ENCODE peak calls at places on chromosomes 13 and 19, in seven cellular contexts. B is IMR-90, Z is neuronal stem cell, X is mesendoderm, T is H1, D is H9, I is trophoblast cell. K is an unnamed sample.

GRCh38 chr13:47310376-47310775 is 413.5 kb upstream of the HTR2A start:
- DNase-seq in B (no peak), Z (no peak), X (peak; percentile 45), T (no peak), D (no peak), I (no peak), K (no peak)

GRCh38 chr13:48042889-48043288 is 5.4 kb downstream of the NUDT15 start:
- DNase-seq in B (no peak), Z (no peak), X (no peak), T (no peak), D (no peak), I (no peak), K (no peak)

GRCh38 chr19:1082165-1082927 is 12.8 kb downstream of the POLR2E start:
- DNase-seq in B (no peak), Z (peak; percentile 69), X (peak; percentile 96), T (peak; percentile 95), D (peak; percentile 100), I (peak; percentile 93), K (no peak)

GRCh38 chr19:49106648-49107135 is 7.5 kb upstream of the LIN7B start:
- DNase-seq in B (peak; percentile 45), Z (peak; percentile 52), X (peak; percentile 71), T (no peak), D (peak; percentile 81), I (peak; percentile 66), K (peak; percentile 50)

GRCh38 chr19:14031719-14032480 is at the start of gene IL27RA:
- DNase-seq in B (peak; percentile 31), Z (peak; percentile 54), X (peak; percentile 63), T (peak; percentile 31), D (peak; percentile 77), I (peak; percentile 52), K (peak; percentile 70)

GRCh38 chr19:5929179-5929578 is 15.1 kb downstream of the CAPS start:
- DNase-seq in B (no peak), Z (no peak), X (no peak), T (no peak), D (no peak), I (no peak), K (no peak)

GRCh38 chr19:6481541-6482342 is at the start of gene DENND1C:
- DNase-seq in B (no peak), Z (no peak), X (peak; percentile 45), T (no peak), D (peak; percentile 61), I (peak; percentile 15), K (no peak)

GRCh38 chr19:49574206-49574755 is 6.1 kb downstream of the NOSIP start:
- DNase-seq in B (no peak), Z (no peak), X (no peak), T (no peak), D (no peak), I (peak; percentile 27), K (peak; percentile 42)

GRCh38 chr19:30719189-30719990 is 347.2 kb downstream of the ZNF536 start:
- DNase-seq in B (no peak), Z (no peak), X (peak; percentile 53), T (no peak), D (peak; percentile 41), I (no peak), K (peak; percentile 5)

GRCh38 chr19:3276341-3276799 is 51.9 kb downstream of the CELF5 start:
- DNase-seq in B (no peak), Z (no peak), X (no peak), T (peak; percentile 95), D (peak; percentile 99), I (peak; percentile 46), K (no peak)

GRCh38 chr19:1205114-1206062 is at the start of gene STK11:
- DNase-seq in B (peak; percentile 94), Z (peak; percentile 99), X (peak; percentile 98), T (peak; percentile 86), D (peak; percentile 99), I (peak; percentile 99), K (peak; percentile 97)

GRCh38 chr13:24511019-24511823 is 1.4 kb downstream of the PARP4 start:
- DNase-seq in B (peak; percentile 91), Z (no peak), X (peak; percentile 83), T (no peak), D (peak; percentile 38), I (peak; percentile 71), K (peak; percentile 97)

GRCh38 chr19:12364391-12365093 is 941 bp downstream of the ZNF442 start:
- DNase-seq in B (peak; percentile 4), Z (no peak), X (peak; percentile 17), T (no peak), D (peak; percentile 18), I (peak; percentile 29), K (peak; percentile 26)

GRCh38 chr19:32830231-32831014 is 39.1 kb downstream of the SLC7A9 start:
- DNase-seq in B (peak; percentile 55), Z (no peak), X (no peak), T (no peak), D (no peak), I (peak; percentile 75), K (peak; percentile 66)

GRCh38 chr19:41937976-41938375 is 9.7 kb upstream of the ERFL start:
- DNase-seq in B (no peak), Z (no peak), X (no peak), T (no peak), D (no peak), I (no peak), K (no peak)

GRCh38 chr19:919157-920050 is 2.3 kb downstream of the KISS1R start:
- DNase-seq in B (no peak), Z (no peak), X (no peak), T (no peak), D (no peak), I (peak; percentile 87), K (no peak)

GRCh38 chr13:113022391-113023216 is 53.6 kb downstream of the MCF2L start:
- DNase-seq in B (no peak), Z (peak; percentile 95), X (peak; percentile 97), T (no peak), D (peak; percentile 66), I (peak; percentile 50), K (peak; percentile 2)

GRCh38 chr19:56295531-56296455 is 18.8 kb downstream of the ZSCAN5A start:
- DNase-seq in B (no peak), Z (no peak), X (no peak), T (no peak), D (no peak), I (peak; percentile 34), K (no peak)

GRCh38 chr19:43310221-43310620 is 40.9 kb upstream of the PSG9 start:
- DNase-seq in B (no peak), Z (no peak), X (no peak), T (no peak), D (no peak), I (no peak), K (no peak)

GRCh38 chr19:39237200-39238184 is 7.3 kb downstream of the IFNL3 start:
- DNase-seq in B (no peak), Z (no peak), X (peak; percentile 41), T (no peak), D (peak; percentile 71), I (peak; percentile 60), K (no peak)

GRCh38 chr19:14167594-14168138 is 31.3 kb upstream of the ASF1B start:
- DNase-seq in B (no peak), Z (no peak), X (no peak), T (no peak), D (no peak), I (no peak), K (no peak)

GRCh38 chr13:31943591-31943990 is 88.0 kb upstream of the FRY start:
- DNase-seq in B (no peak), Z (no peak), X (no peak), T (no peak), D (no peak), I (no peak), K (no peak)

GRCh38 chr13:99256283-99256682 is 1.9 kb downstream of the GPR18 start:
- DNase-seq in B (no peak), Z (no peak), X (no peak), T (no peak), D (no peak), I (no peak), K (no peak)

GRCh38 chr13:31476266-31476665 is 263.1 kb upstream of the RXFP2 start:
- DNase-seq in B (peak; percentile 85), Z (no peak), X (peak; percentile 37), T (no peak), D (no peak), I (peak; percentile 62), K (no peak)

GRCh38 chr13:113991676-113992179 is 17.9 kb upstream of the C13orf46 start:
- DNase-seq in B (no peak), Z (no peak), X (no peak), T (no peak), D (no peak), I (no peak), K (no peak)

GRCh38 chr19:38985262-38985661 is 9.7 kb upstream of the FBXO17 start:
- DNase-seq in B (no peak), Z (no peak), X (peak; percentile 28), T (no peak), D (no peak), I (no peak), K (no peak)

GRCh38 chr19:34504809-34505291 is 23.3 kb downstream of the WTIP start:
- DNase-seq in B (no peak), Z (no peak), X (no peak), T (no peak), D (no peak), I (no peak), K (no peak)

GRCh38 chr13:105016266-105016665 is 1519.2 kb downstream of the EFNB2 start:
- DNase-seq in B (no peak), Z (no peak), X (no peak), T (no peak), D (no peak), I (no peak), K (no peak)
- H3K4me1 ChIP-seq in B (no peaks in the 10 kb centered on the region), Z (no peaks in the 10 kb centered on the region), X (no peaks in the 10 kb centered on the region), T (no peaks in the 10 kb centered on the region), D (no peaks in the 10 kb centered on the region), I (no peaks in the 10 kb centered on the region), K (no peaks in the 10 kb centered on the region)

DNA sequence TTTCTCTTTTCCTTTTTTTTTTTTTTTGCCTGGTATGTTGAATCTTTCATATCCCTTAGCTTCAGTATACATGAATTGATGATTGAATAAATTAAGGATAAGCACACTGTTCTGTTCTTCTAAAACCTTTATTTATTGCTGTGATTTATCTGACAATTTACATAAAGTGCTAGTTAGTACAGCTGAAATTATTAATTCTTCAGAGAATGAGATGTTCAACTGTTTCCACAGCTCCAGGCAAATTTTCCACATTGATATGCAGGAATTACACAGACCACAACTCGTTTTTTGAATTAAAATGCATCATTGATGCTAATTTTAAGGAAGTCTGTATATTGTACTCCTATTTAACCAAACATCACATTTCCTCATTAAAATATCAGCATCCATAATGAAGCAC is 136.4 kb upstream of the TMTC4 start:
- DNase-seq in B (no peak), Z (no peak), X (no peak), T (no peak), D (no peak), I (no peak), K (no peak)
- H2BK120ac ChIP-seq in B (no peak overlapping the region), Z (no peak overlapping the region), X (no peak overlapping the region), T (no peak overlapping the region), D (no peak overlapping the region), I (no peak overlapping the region), K (no peak overlapping the region)

GRCh38 chr19:18320865-18321728 is 1.8 kb downstream of the LSM4 start:
- DNase-seq in B (no peak), Z (no peak), X (no peak), T (no peak), D (no peak), I (peak; percentile 67), K (no peak)
- H3K4me1 ChIP-seq in B (peaks cover 5% of the 10 kb centered on the region), Z (peaks cover 9% of the 10 kb centered on the region), X (peaks cover 8% of the 10 kb centered on the region), T (peaks cover 9% of the 10 kb centered on the region), D (peaks cover 8% of the 10 kb centered on the region), I (peaks cover 37% of the 10 kb centered on the region), K (peaks cover 13% of the 10 kb centered on the region)

DNA sequence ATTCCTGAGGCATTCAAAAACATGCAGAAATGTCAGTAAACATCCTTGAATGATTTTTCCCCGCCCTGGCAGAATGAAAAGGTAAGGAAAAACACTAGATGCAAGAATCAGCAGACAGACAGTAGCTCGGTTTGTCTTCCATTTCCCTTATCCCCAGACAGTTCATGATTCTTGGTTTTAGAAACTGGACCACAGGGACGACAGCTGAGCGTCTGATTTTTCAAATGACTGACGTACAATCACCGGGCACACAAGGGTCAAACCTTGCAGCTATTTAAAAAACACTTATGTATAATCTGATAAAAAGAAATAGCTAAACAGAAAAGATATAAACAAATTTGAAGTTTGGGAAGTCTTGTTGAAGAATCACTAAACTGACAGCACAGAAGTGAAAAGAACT is 47.1 kb downstream of the DCLK1 start:
- DNase-seq in B (no peak), Z (no peak), X (no peak), T (no peak), D (no peak), I (no peak), K (no peak)
- H2BK120ac ChIP-seq in B (no peak overlapping the region), Z (no peak overlapping the region), X (no peak overlapping the region), T (no peak overlapping the region), D (no peak overlapping the region), I (no peak overlapping the region), K (no peak overlapping the region)